ENCODE peak calls at places on chromosomes 3 and 15, in ten cellular contexts. H is neuronal stem cell, D is esophagus muscularis mucosa, P is brain microvascular endothelial cell, E is fibroblast of pulmonary artery, F is coronary artery, T is AG04450, J is fibroblast of mammary gland, Q is cardiac muscle cell, I is heart right ventricle. L is an unnamed sample.

GRCh38 chr3:120214161-120214560 is 70.9 kb downstream of the GPR156 start:
- DNase-seq in F (no peak), P (no peak), H (no peak), D (no peak), E (no peak), J (peak; percentile 28), I (no peak), T (no peak), Q (no peak), L (no peak)

GRCh38 chr3:152977356-152977755 is 142.4 kb downstream of the P2RY1 start:
- DNase-seq in E (no peak), J (no peak), T (no peak), F (no peak), Q (no peak), P (no peak), H (no peak), I (no peak), D (no peak), L (no peak)

GRCh38 chr15:29822100-29822684 is at the start of gene TJP1:
- DNase-seq in Q (peak; percentile 93), J (peak; percentile 58), I (peak; percentile 80), P (peak; percentile 60), E (peak; percentile 74), H (peak; percentile 79), D (peak; percentile 93), T (peak; percentile 23), F (peak; percentile 85), L (no peak)

GRCh38 chr15:79314811-79315210 is 3.9 kb downstream of the TMED3 start:
- DNase-seq in D (peak; percentile 57), T (no peak), E (no peak), J (no peak), P (no peak), Q (no peak), H (no peak), F (no peak), I (no peak), L (no peak)

GRCh38 chr3:13535905-13536304 is 13.0 kb upstream of the FBLN2 start:
- DNase-seq in P (no peak), F (no peak), T (no peak), H (no peak), I (no peak), E (no peak), J (no peak), D (no peak), Q (no peak), L (no peak)

GRCh38 chr3:189621948-189622603 is 9.1 kb upstream of the TP63 start:
- DNase-seq in F (no peak), T (no peak), Q (no peak), E (peak; percentile 8), P (no peak), J (no peak), D (no peak), I (no peak), H (no peak), L (no peak)

GRCh38 chr3:72152551-72153476 is 367.9 kb upstream of the PROK2 start:
- DNase-seq in I (peak; percentile 76), Q (no peak), H (no peak), F (peak; percentile 81), E (peak; percentile 92), P (peak; percentile 43), T (peak; percentile 29), D (no peak), J (peak; percentile 95), L (peak; percentile 86)

GRCh38 chr3:128415110-128415772 is 51.4 kb downstream of the DNAJB8 start:
- DNase-seq in H (no peak), P (no peak), E (no peak), D (no peak), F (no peak), Q (no peak), J (no peak), T (no peak), I (no peak), L (no peak)

GRCh38 chr3:10187944-10188343 is 23.2 kb downstream of the IRAK2 start:
- DNase-seq in T (no peak), D (no peak), H (no peak), J (no peak), E (no peak), P (no peak), Q (no peak), I (no peak), F (no peak), L (no peak)

GRCh38 chr3:10187295-10187876 is 22.7 kb downstream of the IRAK2 start:
- DNase-seq in H (no peak), D (no peak), Q (no peak), F (no peak), I (no peak), P (no peak), T (no peak), J (no peak), E (no peak), L (no peak)

GRCh38 chr3:10189557-10190374 is 25.0 kb downstream of the IRAK2 start:
- DNase-seq in I (peak; percentile 86), D (peak; percentile 97), F (peak; percentile 94), H (no peak), J (peak; percentile 58), P (no peak), E (peak; percentile 90), Q (no peak), T (no peak), L (no peak)

GRCh38 chr3:10185804-10186762 is 21.4 kb downstream of the IRAK2 start:
- DNase-seq in H (no peak), D (no peak), P (no peak), T (no peak), E (peak; percentile 78), I (no peak), J (no peak), F (no peak), Q (no peak), L (no peak)

DNA sequence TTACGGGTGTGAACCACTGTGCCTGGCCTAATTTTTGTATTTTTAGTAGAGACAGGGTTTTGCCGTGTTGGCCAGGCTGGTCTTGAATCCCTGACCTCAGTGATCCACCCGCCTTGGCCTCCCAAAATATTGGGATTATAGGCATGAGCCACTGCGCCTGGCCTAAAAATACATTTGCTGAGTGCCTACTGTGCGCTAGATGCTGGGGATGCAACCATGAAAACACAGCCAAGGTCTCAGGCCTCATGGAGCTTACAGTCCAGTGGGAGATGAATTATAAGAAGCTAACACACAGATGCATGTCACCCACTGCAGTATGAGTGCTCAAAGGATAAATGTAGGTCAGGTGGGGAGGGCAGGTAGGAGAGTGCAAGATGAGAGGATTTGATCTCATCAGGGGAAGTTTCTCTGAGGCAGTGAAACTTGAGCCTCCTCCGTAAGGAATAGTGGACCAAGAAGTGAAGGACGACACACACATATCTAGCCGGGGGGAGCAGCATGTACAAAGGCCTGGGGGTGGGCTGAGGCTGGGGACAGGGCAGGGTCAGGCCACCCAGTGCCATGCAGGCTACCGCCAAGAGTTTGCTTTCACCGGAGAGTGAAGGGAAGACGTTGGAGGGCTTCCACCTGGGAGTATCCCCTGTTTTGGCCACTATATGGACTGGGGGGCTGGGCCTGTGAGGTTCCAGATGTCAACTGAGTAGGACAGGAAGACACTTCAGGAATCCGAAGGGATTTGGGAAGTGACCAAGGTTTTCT is 24.3 kb downstream of the IRAK2 start:
- DNase-seq in E (no peak), F (no peak), H (no peak), P (no peak), Q (no peak), J (no peak), D (no peak), I (no peak), T (no peak), L (no peak)
- H3K4me3 ChIP-seq in E (no peak overlapping the region), F (peak overlapping the region; percentile 16), H (no peak overlapping the region), P (no peak overlapping the region), Q (no peak overlapping the region), J (no peak overlapping the region), D (no peak overlapping the region), I (no peak overlapping the region), T (no peak overlapping the region), L (no peak overlapping the region)

GRCh38 chr15:69668049-69668705 is 215.6 kb downstream of the RPLP1 start:
- DNase-seq in H (no peak), F (no peak), J (no peak), Q (no peak), P (no peak), I (no peak), T (no peak), D (no peak), E (no peak), L (no peak)

GRCh38 chr15:69675727-69676126 is 223.1 kb downstream of the RPLP1 start:
- DNase-seq in P (no peak), H (no peak), F (no peak), E (no peak), D (no peak), I (no peak), J (no peak), Q (no peak), T (no peak), L (no peak)

GRCh38 chr15:69677403-69677802 is 224.8 kb downstream of the RPLP1 start:
- DNase-seq in J (no peak), Q (no peak), D (no peak), H (no peak), P (no peak), F (no peak), E (no peak), T (no peak), I (no peak), L (no peak)

GRCh38 chr15:69668963-69669362 is 216.3 kb downstream of the RPLP1 start:
- DNase-seq in Q (no peak), T (no peak), I (peak; percentile 11), H (no peak), D (no peak), F (no peak), P (no peak), E (no peak), J (no peak), L (no peak)

DNA sequence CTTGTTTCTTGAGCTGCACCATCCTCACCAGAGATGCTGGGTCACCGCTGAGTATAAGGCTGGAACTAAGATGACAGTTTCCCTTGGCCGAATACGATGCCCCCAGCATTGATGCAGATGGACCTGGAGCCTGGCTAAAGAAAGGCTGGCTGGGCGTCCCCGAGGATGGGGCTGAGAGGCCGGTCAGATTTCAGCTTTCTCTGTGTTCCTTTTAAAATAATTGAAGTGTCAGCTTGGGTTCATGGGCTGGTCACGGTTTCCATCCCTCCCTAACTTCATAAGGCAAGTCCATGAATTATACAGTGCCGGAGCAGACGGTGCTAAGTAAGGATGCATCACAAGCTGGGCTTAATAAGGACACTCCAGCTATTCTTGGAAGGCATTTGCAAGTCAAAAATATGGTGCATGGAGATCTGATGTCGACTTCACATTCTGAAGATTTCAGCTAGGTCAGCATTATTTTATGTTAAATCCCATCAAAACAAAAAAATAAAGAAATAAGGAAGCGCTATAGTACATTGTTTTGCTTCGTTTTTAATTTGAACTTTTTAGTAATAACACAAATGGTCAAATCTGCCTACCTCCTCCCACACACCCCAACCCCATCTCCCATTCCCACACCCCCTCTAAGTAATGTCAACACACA is 220.7 kb downstream of the RPLP1 start:
- DNase-seq in T (no peak), F (no peak), J (no peak), H (no peak), D (no peak), E (no peak), P (no peak), Q (no peak), I (no peak), L (no peak)
- H3K4me3 ChIP-seq in T (no peak overlapping the region), F (no peak overlapping the region), J (no peak overlapping the region), H (no peak overlapping the region), D (no peak overlapping the region), E (no peak overlapping the region), P (no peak overlapping the region), Q (no peak overlapping the region), I (no peak overlapping the region), L (no peak overlapping the region)

GRCh38 chr15:33068531-33068990 is 126.0 kb downstream of the FMN1 start:
- DNase-seq in F (no peak), Q (no peak), D (no peak), E (no peak), I (peak; percentile 19), P (no peak), J (peak; percentile 12), T (no peak), H (no peak), L (no peak)
- H3K4me3 ChIP-seq in F (no peak overlapping the region), Q (no peak overlapping the region), D (no peak overlapping the region), E (no peak overlapping the region), I (no peak overlapping the region), P (no peak overlapping the region), J (no peak overlapping the region), T (no peak overlapping the region), H (no peak overlapping the region), L (no peak overlapping the region)

GRCh38 chr15:64502537-64502936 is 42.2 kb downstream of the ZNF609 start:
- DNase-seq in T (no peak), E (peak; percentile 21), F (no peak), D (no peak), I (no peak), P (no peak), H (no peak), J (peak; percentile 38), Q (no peak), L (no peak)
- H3K4me3 ChIP-seq in T (no peak overlapping the region), E (no peak overlapping the region), F (no peak overlapping the region), D (no peak overlapping the region), I (no peak overlapping the region), P (no peak overlapping the region), H (no peak overlapping the region), J (no peak overlapping the region), Q (no peak overlapping the region), L (no peak overlapping the region)